ENCODE peak calls at places on chromosomes 11 and 22, in eight cellular contexts. One of them, this sample, is unnamed.
A peak's percentile ranks its signal among the peaks of the same experiment; 100 is the strongest.

GRCh38 chr11:19040051-19040450 is 20.5 kb downstream of the MRGPRX2 start:
- DNase-seq in ovary: no peak
- DNase-seq in colonic mucosa: no peak
- DNase-seq in HepG2: no peak
- DNase-seq in IMR-90: no peak
- DNase-seq in testis: no peak
- DNase-seq in upper lobe of right lung: no peak
- DNase-seq in gastrocnemius medialis: no peak
- DNase-seq in this sample: no peak

GRCh38 chr11:129944696-129945095 is 49.3 kb upstream of the NFRKB start:
- DNase-seq in ovary: no peak
- DNase-seq in gastrocnemius medialis: no peak
- DNase-seq in colonic mucosa: no peak
- DNase-seq in HepG2: no peak
- DNase-seq in upper lobe of right lung: no peak
- DNase-seq in testis: no peak
- DNase-seq in IMR-90: no peak
- DNase-seq in this sample: no peak

GRCh38 chr11:30585067-30585891 is 874 bp downstream of the MPPED2 start:
- DNase-seq in IMR-90: no peak
- DNase-seq in ovary: peak; percentile 24
- DNase-seq in testis: peak; percentile 40
- DNase-seq in gastrocnemius medialis: no peak
- DNase-seq in colonic mucosa: no peak
- DNase-seq in upper lobe of right lung: peak; percentile 64
- DNase-seq in HepG2: no peak
- DNase-seq in this sample: peak; percentile 44

GRCh38 chr11:11909727-11910126 is 68.0 kb downstream of the USP47 start:
- DNase-seq in gastrocnemius medialis: no peak
- DNase-seq in testis: no peak
- DNase-seq in HepG2: no peak
- DNase-seq in colonic mucosa: no peak
- DNase-seq in IMR-90: peak; percentile 76
- DNase-seq in upper lobe of right lung: no peak
- DNase-seq in ovary: no peak
- DNase-seq in this sample: no peak

GRCh38 chr11:61392991-61393595 is 706 bp downstream of the TMEM216 start:
- DNase-seq in testis: peak; percentile 30
- DNase-seq in HepG2: no peak
- DNase-seq in ovary: no peak
- DNase-seq in upper lobe of right lung: no peak
- DNase-seq in IMR-90: peak; percentile 34
- DNase-seq in colonic mucosa: peak; percentile 34
- DNase-seq in gastrocnemius medialis: no peak
- DNase-seq in this sample: peak; percentile 26

GRCh38 chr22:31639640-31640039 is 22.4 kb downstream of the PISD start:
- DNase-seq in IMR-90: no peak
- DNase-seq in HepG2: no peak
- DNase-seq in ovary: no peak
- DNase-seq in testis: no peak
- DNase-seq in gastrocnemius medialis: no peak
- DNase-seq in colonic mucosa: no peak
- DNase-seq in upper lobe of right lung: no peak
- DNase-seq in this sample: no peak

GRCh38 chr11:70727899-70728620 is 329.7 kb downstream of the CTTN start:
- DNase-seq in IMR-90: no peak
- DNase-seq in HepG2: no peak
- DNase-seq in ovary: no peak
- DNase-seq in upper lobe of right lung: peak; percentile 34
- DNase-seq in testis: no peak
- DNase-seq in gastrocnemius medialis: no peak
- DNase-seq in colonic mucosa: no peak
- DNase-seq in this sample: no peak

GRCh38 chr11:95219599-95219998 is 11.4 kb downstream of the SESN3 start:
- DNase-seq in gastrocnemius medialis: no peak
- DNase-seq in testis: no peak
- DNase-seq in upper lobe of right lung: no peak
- DNase-seq in colonic mucosa: no peak
- DNase-seq in ovary: no peak
- DNase-seq in IMR-90: no peak
- DNase-seq in HepG2: no peak
- DNase-seq in this sample: no peak

GRCh38 chr22:38827510-38827909 is 16.3 kb downstream of the NPTXR start:
- DNase-seq in ovary: no peak
- DNase-seq in gastrocnemius medialis: no peak
- DNase-seq in upper lobe of right lung: no peak
- DNase-seq in IMR-90: no peak
- DNase-seq in colonic mucosa: no peak
- DNase-seq in HepG2: no peak
- DNase-seq in testis: no peak
- DNase-seq in this sample: no peak

GRCh38 chr22:45970709-45971388 is 6.1 kb downstream of the WNT7B start:
- DNase-seq in ovary: no peak
- DNase-seq in IMR-90: peak; percentile 47
- DNase-seq in upper lobe of right lung: no peak
- DNase-seq in testis: no peak
- DNase-seq in colonic mucosa: no peak
- DNase-seq in gastrocnemius medialis: no peak
- DNase-seq in HepG2: no peak
- DNase-seq in this sample: no peak
- H3K4me3 ChIP-seq in ovary: no peak overlapping the region
- H3K4me3 ChIP-seq in IMR-90: peak overlapping the region; percentile 21
- H3K4me3 ChIP-seq in upper lobe of right lung: no peak overlapping the region
- H3K4me3 ChIP-seq in testis: peak overlapping the region; percentile 26
- H3K4me3 ChIP-seq in colonic mucosa: no peak overlapping the region
- H3K4me3 ChIP-seq in gastrocnemius medialis: peak overlapping the region; percentile 22
- H3K4me3 ChIP-seq in HepG2: no peak overlapping the region
- H3K4me3 ChIP-seq in this sample: peak overlapping the region; percentile 22

GRCh38 chr22:46062232-46062615 is 85.3 kb upstream of the WNT7B start:
- DNase-seq in upper lobe of right lung: no peak
- DNase-seq in ovary: no peak
- DNase-seq in testis: peak; percentile 17
- DNase-seq in HepG2: no peak
- DNase-seq in colonic mucosa: no peak
- DNase-seq in gastrocnemius medialis: peak; percentile 5
- DNase-seq in IMR-90: no peak
- DNase-seq in this sample: no peak
- H3K27ac ChIP-seq in upper lobe of right lung: peak overlapping the region; percentile 55
- H3K27ac ChIP-seq in ovary: peak overlapping the region; percentile 100
- H3K27ac ChIP-seq in testis: peak overlapping the region; percentile 94
- H3K27ac ChIP-seq in HepG2: no peak overlapping the region
- H3K27ac ChIP-seq in colonic mucosa: peak overlapping the region; percentile 16
- H3K27ac ChIP-seq in gastrocnemius medialis: peak overlapping the region; percentile 98
- H3K27ac ChIP-seq in IMR-90: no peak overlapping the region
- H3K27ac ChIP-seq in this sample: no peak overlapping the region

GRCh38 chr11:57779275-57779674 is 17.7 kb downstream of the CTNND1 start:
- DNase-seq in testis: peak; percentile 62
- DNase-seq in upper lobe of right lung: no peak
- DNase-seq in HepG2: peak; percentile 86
- DNase-seq in colonic mucosa: no peak
- DNase-seq in ovary: no peak
- DNase-seq in gastrocnemius medialis: no peak
- DNase-seq in IMR-90: peak; percentile 63
- DNase-seq in this sample: no peak
- TF ChIP-seq CTCF in testis: no peak
- TF ChIP-seq CTCF in upper lobe of right lung: no peak
- TF ChIP-seq CTCF in HepG2: peak; percentile 18
- TF ChIP-seq CTCF in colonic mucosa: no peak
- TF ChIP-seq CTCF in ovary: no peak
- TF ChIP-seq CTCF in gastrocnemius medialis: no peak
- TF ChIP-seq CTCF in IMR-90: no peak
- TF ChIP-seq CTCF in this sample: no peak

DNA sequence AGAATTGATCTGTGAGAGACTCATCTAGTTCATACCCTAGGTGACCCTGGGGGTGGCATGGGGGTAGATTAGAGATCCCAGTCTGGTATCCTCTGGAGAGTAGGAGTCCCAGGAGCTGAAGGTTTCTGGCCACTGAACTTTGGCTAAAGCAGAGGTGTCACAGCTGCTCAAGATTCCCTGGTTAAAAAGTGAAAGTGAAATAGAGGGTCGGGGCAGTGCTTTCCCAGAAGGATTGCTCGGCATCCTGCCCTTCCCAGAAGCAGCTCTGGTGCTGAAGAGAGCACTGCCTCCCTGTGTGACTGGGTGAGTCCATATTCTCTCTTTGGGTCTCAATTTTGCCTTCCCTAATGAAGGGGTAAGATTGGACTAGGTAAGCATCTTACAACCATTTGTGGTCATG is 651 bp downstream of the IL18BP start:
- DNase-seq in testis: peak; percentile 57
- DNase-seq in IMR-90: peak; percentile 52
- DNase-seq in gastrocnemius medialis: no peak
- DNase-seq in HepG2: no peak
- DNase-seq in upper lobe of right lung: no peak
- DNase-seq in ovary: no peak
- DNase-seq in colonic mucosa: no peak
- DNase-seq in this sample: no peak
- H3K4me3 ChIP-seq in testis: no peak overlapping the region
- H3K4me3 ChIP-seq in IMR-90: no peak overlapping the region
- H3K4me3 ChIP-seq in gastrocnemius medialis: peak overlapping the region; percentile 24
- H3K4me3 ChIP-seq in HepG2: no peak overlapping the region
- H3K4me3 ChIP-seq in upper lobe of right lung: peak overlapping the region; percentile 40
- H3K4me3 ChIP-seq in ovary: peak overlapping the region; percentile 10
- H3K4me3 ChIP-seq in colonic mucosa: no peak overlapping the region
- H3K4me3 ChIP-seq in this sample: no peak overlapping the region

DNA sequence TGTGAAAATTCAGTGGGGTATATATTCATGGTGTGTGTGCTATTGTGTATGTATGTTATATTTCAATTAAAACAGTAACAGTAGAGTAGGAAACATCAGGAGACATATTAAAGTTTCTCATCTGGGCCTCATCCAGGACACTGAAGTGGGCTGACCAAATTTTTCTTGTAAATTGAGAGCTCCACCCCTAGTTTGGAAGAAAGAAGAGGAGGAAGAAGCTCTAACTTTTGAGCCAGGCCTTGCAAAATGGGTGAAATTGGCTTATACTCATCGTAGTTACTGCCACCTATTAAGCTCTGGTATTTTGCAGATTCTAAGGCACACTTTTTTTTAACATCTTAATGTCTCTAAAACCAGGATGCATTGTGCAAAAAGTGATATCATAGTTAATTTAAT is 33.7 kb downstream of the TSPAN18 start:
- DNase-seq in testis: no peak
- DNase-seq in gastrocnemius medialis: no peak
- DNase-seq in ovary: no peak
- DNase-seq in upper lobe of right lung: no peak
- DNase-seq in colonic mucosa: no peak
- DNase-seq in IMR-90: no peak
- DNase-seq in HepG2: no peak
- DNase-seq in this sample: no peak
- H3K27ac ChIP-seq in testis: no peak overlapping the region
- H3K27ac ChIP-seq in gastrocnemius medialis: no peak overlapping the region
- H3K27ac ChIP-seq in ovary: peak overlapping the region; percentile 46
- H3K27ac ChIP-seq in upper lobe of right lung: no peak overlapping the region
- H3K27ac ChIP-seq in colonic mucosa: no peak overlapping the region
- H3K27ac ChIP-seq in IMR-90: no peak overlapping the region
- H3K27ac ChIP-seq in HepG2: no peak overlapping the region
- H3K27ac ChIP-seq in this sample: no peak overlapping the region

DNA sequence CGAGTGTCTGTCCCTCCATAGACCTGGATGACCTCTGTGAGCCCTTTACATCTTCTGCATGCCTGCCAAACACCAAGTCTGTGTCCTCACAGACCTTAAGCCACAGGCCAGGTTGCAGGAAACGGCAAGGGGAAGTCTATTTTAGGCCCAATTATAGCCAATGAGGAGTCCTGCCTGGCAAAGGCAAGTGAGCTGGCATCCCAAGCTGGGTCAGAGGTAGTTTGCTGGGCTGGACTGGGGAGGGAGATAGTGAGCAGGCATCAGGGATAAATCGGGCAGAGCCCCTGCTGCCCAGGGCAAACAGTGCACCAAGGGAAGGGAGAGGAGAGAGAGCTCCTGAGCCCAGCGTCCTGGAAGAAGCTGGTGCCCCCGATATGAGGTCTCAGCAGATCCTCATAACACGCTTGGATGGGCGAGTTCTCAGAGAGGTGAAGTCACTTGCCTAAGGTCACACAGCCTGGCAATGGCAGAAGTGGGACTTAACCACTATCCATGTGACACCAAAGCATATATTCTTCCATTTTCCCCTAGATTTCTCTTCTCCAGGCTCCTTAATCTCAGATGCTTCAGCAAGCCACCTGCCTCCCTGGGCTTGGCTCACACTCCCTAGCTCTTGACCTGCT is 3.7 kb upstream of the RELT start:
- DNase-seq in IMR-90: no peak
- DNase-seq in colonic mucosa: no peak
- DNase-seq in HepG2: peak; percentile 25
- DNase-seq in testis: no peak
- DNase-seq in gastrocnemius medialis: no peak
- DNase-seq in ovary: no peak
- DNase-seq in upper lobe of right lung: no peak
- DNase-seq in this sample: no peak
- TF ChIP-seq CTCF in IMR-90: peak; percentile 38
- TF ChIP-seq CTCF in colonic mucosa: no peak
- TF ChIP-seq CTCF in HepG2: peak; percentile 16
- TF ChIP-seq CTCF in testis: no peak
- TF ChIP-seq CTCF in gastrocnemius medialis: no peak
- TF ChIP-seq CTCF in ovary: no peak
- TF ChIP-seq CTCF in upper lobe of right lung: peak; percentile 15
- TF ChIP-seq CTCF in this sample: peak; percentile 29

This sample was measured in WERI-Rb-1.